ENCODE peak calls at places on chromosomes 3 and 15, in eight cellular contexts. U is activated T-cell treated with anti-CD3 and anti-CD28 coated beads for 48 hours, V is GM12878, L is ascending aorta, E is GM23248, N is progenitor cell of endocrine pancreas, I is NCI-H2081 treated with DMSO at 0.1 percent for 48 hours, J is naive B cell. T is an unnamed sample.

GRCh38 chr3:179750720-179751328 is 98.0 kb downstream of the USP13 start:
- DNase-seq in E (peak), L (no peak), J (no peak), I (no peak), V (no peak), N (no peak), U (no peak), T (no peak)

GRCh38 chr3:110062711-110063110 is 725.4 kb upstream of the DPPA4 start:
- DNase-seq in I (no peak), E (peak), U (no peak), J (no peak), V (no peak), N (no peak), L (no peak), T (no peak)

GRCh38 chr3:191070201-191070600 is 128.8 kb upstream of the OSTN start:
- DNase-seq in U (no peak), I (no peak), E (peak), J (no peak), L (no peak), V (no peak), N (no peak), T (no peak)

GRCh38 chr3:124966557-124967480 is 32.3 kb upstream of the MUC13 start:
- DNase-seq in J (no peak), U (no peak), V (no peak), L (no peak), N (no peak), E (no peak), I (no peak), T (no peak)

GRCh38 chr3:103440539-103441113 is 1005.8 kb downstream of the ZPLD1 start:
- DNase-seq in J (no peak), V (no peak), E (no peak), I (no peak), N (no peak), L (no peak), U (no peak), T (no peak)

GRCh38 chr3:172154768-172155649 is 115.6 kb downstream of the FNDC3B start:
- DNase-seq in I (no peak), U (no peak), V (no peak), L (no peak), N (no peak), E (peak), J (no peak), T (no peak)

GRCh38 chr15:73265536-73266153 is 103.1 kb downstream of the HCN4 start:
- DNase-seq in E (peak), N (peak), L (no peak), V (no peak), I (no peak), J (peak), U (peak), T (no peak)

GRCh38 chr3:171711461-171711860 is 98.8 kb downstream of the PLD1 start:
- DNase-seq in N (no peak), E (peak), L (no peak), J (no peak), I (no peak), V (no peak), U (no peak), T (no peak)

GRCh38 chr15:72784233-72784876 is 797 bp upstream of the ADPGK start:
- DNase-seq in N (no peak), J (no peak), L (no peak), V (peak), E (peak), I (no peak), U (peak), T (no peak)

GRCh38 chr3:10945683-10946287 is 46.8 kb upstream of the SLC6A1 start:
- DNase-seq in U (peak), V (no peak), I (no peak), J (peak), E (peak), N (peak), L (no peak), T (peak)

GRCh38 chr3:52401021-52401420 is 43.9 kb downstream of the SEMA3G start:
- DNase-seq in V (no peak), N (no peak), I (no peak), E (no peak), J (no peak), L (no peak), U (no peak), T (no peak)

GRCh38 chr15:43105077-43105769 is 615 bp downstream of the UBR1 start:
- DNase-seq in N (no peak), J (no peak), U (peak), E (peak), V (no peak), L (no peak), I (no peak), T (no peak)

GRCh38 chr3:17151598-17152373 is 267.0 kb downstream of the PLCL2 start:
- DNase-seq in I (no peak), N (no peak), J (no peak), V (peak), E (no peak), U (peak), L (no peak), T (no peak)

GRCh38 chr3:127141921-127142730 is 50.8 kb upstream of the PRR23E start:
- DNase-seq in J (no peak), N (no peak), U (no peak), E (no peak), L (no peak), V (no peak), I (peak), T (no peak)

GRCh38 chr3:145017959-145018358 is 1046.3 kb downstream of the DIPK2A start:
- DNase-seq in N (no peak), U (no peak), L (no peak), V (no peak), I (no peak), J (no peak), E (no peak), T (no peak)

GRCh38 chr3:32640939-32641725 is 43.9 kb upstream of the CNOT10 start:
- DNase-seq in L (no peak), V (no peak), I (no peak), E (peak), J (no peak), N (no peak), U (no peak), T (no peak)

GRCh38 chr15:96947830-96948229 is 617.3 kb downstream of the NR2F2 start:
- DNase-seq in E (no peak), I (no peak), N (no peak), U (no peak), J (no peak), L (no peak), V (no peak), T (no peak)

GRCh38 chr3:160280836-160281235 is 55.6 kb downstream of the C3orf80 start:
- DNase-seq in N (no peak), U (no peak), J (no peak), I (no peak), E (no peak), V (no peak), L (no peak), T (no peak)

GRCh38 chr3:101573449-101574387 is at the start of gene PCNP:
- DNase-seq in L (peak), I (peak), J (peak), E (peak), V (peak), U (peak), N (peak), T (peak)

GRCh38 chr3:171548918-171549317 is 88.7 kb upstream of the TNIK start:
- DNase-seq in E (no peak), J (no peak), I (no peak), U (no peak), L (no peak), V (no peak), N (no peak), T (no peak)

GRCh38 chr3:126157083-126157768 is 23.2 kb downstream of the ALDH1L1 start:
- DNase-seq in I (no peak), U (no peak), N (no peak), V (no peak), J (no peak), L (no peak), E (no peak), T (no peak)

GRCh38 chr15:64857421-64857820 is 15.7 kb downstream of the PLEKHO2 start:
- DNase-seq in N (no peak), I (no peak), L (no peak), U (no peak), V (no peak), J (no peak), E (peak), T (no peak)

GRCh38 chr3:148937477-148937876 is 53.9 kb upstream of the GYG1 start:
- DNase-seq in I (no peak), J (no peak), U (no peak), E (no peak), V (no peak), L (no peak), N (no peak), T (no peak)

GRCh38 chr3:65210026-65210814 is 522.4 kb upstream of the ADAMTS9 start:
- DNase-seq in L (no peak), I (no peak), J (no peak), N (no peak), U (no peak), E (no peak), V (no peak), T (no peak)

GRCh38 chr3:159128628-159129027 is 326.8 kb downstream of the MFSD1 start:
- DNase-seq in U (no peak), N (no peak), I (no peak), J (no peak), E (peak), L (no peak), V (no peak), T (no peak)

GRCh38 chr15:59792359-59792758 is 103.2 kb upstream of the BNIP2 start:
- DNase-seq in L (no peak), I (no peak), N (no peak), V (no peak), E (no peak), J (no peak), U (no peak), T (no peak)

GRCh38 chr3:172104471-172105072 is 65.2 kb downstream of the FNDC3B start:
- DNase-seq in E (no peak), J (no peak), V (no peak), I (no peak), L (no peak), N (no peak), U (no peak), T (no peak)

GRCh38 chr3:10233988-10234387 is 14.3 kb upstream of the TATDN2 start:
- DNase-seq in I (no peak), L (no peak), J (no peak), E (no peak), U (no peak), N (no peak), V (no peak), T (no peak)

GRCh38 chr3:117814975-117815374 is 1105.4 kb downstream of the TUSC7 start:
- DNase-seq in E (peak), N (no peak), I (no peak), J (no peak), V (no peak), L (no peak), U (no peak), T (no peak)

GRCh38 chr3:194029846-194030245 is 106.1 kb upstream of the HES1 start:
- DNase-seq in I (no peak), N (no peak), V (no peak), U (no peak), J (no peak), L (no peak), E (no peak), T (no peak)

GRCh38 chr3:124032351-124032880 is 40.5 kb upstream of the ROPN1 start:
- DNase-seq in N (no peak), U (no peak), J (no peak), I (peak), L (no peak), E (peak), V (no peak), T (no peak)

T was measured in thoracic aorta.